ENCODE peak calls at places on chromosomes 1 and 21, in nine cellular contexts. B, E, S, M, U, C, A, Y and D are unnamed samples.

GRCh38 chr1:88983791-88984552 is 8.5 kb downstream of the KYAT3 start:
- DNase-seq in B (no peak), E (no peak), S (no peak), M (peak; percentile 65), U (peak; percentile 73), C (no peak), A (peak; percentile 41), Y (no peak), D (no peak)

GRCh38 chr1:203402609-203403337 is 51.9 kb upstream of the FMOD start:
- DNase-seq in B (no peak), E (no peak), S (no peak), M (peak; percentile 66), U (peak; percentile 96), C (peak; percentile 63), A (no peak), Y (no peak), D (no peak)

GRCh38 chr1:59443355-59443754 is 146.5 kb downstream of the FGGY start:
- DNase-seq in B (no peak), E (no peak), S (no peak), M (no peak), U (no peak), C (no peak), A (no peak), Y (no peak), D (no peak)

GRCh38 chr1:10211805-10212405 is 1.5 kb downstream of the KIF1B start:
- DNase-seq in B (no peak), E (no peak), S (no peak), M (no peak), U (no peak), C (no peak), A (no peak), Y (no peak), D (no peak)

GRCh38 chr1:117366281-117366981 is 818 bp upstream of the MAN1A2 start:
- DNase-seq in B (peak; percentile 86), E (peak; percentile 92), S (peak; percentile 84), M (peak; percentile 79), U (peak; percentile 59), C (no peak), A (peak; percentile 65), Y (peak; percentile 85), D (peak; percentile 92)

GRCh38 chr1:202159534-202160371 is 649 bp downstream of the PTPN7 start:
- DNase-seq in B (no peak), E (no peak), S (no peak), M (no peak), U (no peak), C (no peak), A (no peak), Y (no peak), D (peak; percentile 44)

GRCh38 chr21:17636711-17637110 is 24.0 kb upstream of the BTG3 start:
- DNase-seq in B (no peak), E (no peak), S (no peak), M (no peak), U (peak; percentile 39), C (no peak), A (no peak), Y (no peak), D (no peak)

GRCh38 chr1:83746234-83746633 is 252.7 kb downstream of the TTLL7 start:
- DNase-seq in B (no peak), E (no peak), S (no peak), M (no peak), U (no peak), C (no peak), A (no peak), Y (no peak), D (no peak)

GRCh38 chr1:12405325-12406217 is 175.7 kb downstream of the VPS13D start:
- DNase-seq in B (no peak), E (peak; percentile 33), S (no peak), M (peak; percentile 93), U (peak; percentile 54), C (no peak), A (no peak), Y (no peak), D (no peak)

GRCh38 chr1:116902027-116902426 is 7.7 kb upstream of the PTGFRN start:
- DNase-seq in B (no peak), E (no peak), S (no peak), M (no peak), U (no peak), C (no peak), A (no peak), Y (no peak), D (no peak)

GRCh38 chr1:100626397-100626796 is 88.5 kb downstream of the GPR88 start:
- DNase-seq in B (no peak), E (no peak), S (no peak), M (peak; percentile 91), U (peak; percentile 47), C (no peak), A (no peak), Y (no peak), D (no peak)

GRCh38 chr1:119108993-119109392 is 31.5 kb downstream of the WARS2 start:
- DNase-seq in B (no peak), E (no peak), S (no peak), M (no peak), U (peak; percentile 82), C (peak; percentile 19), A (no peak), Y (no peak), D (no peak)

GRCh38 chr1:12518956-12519707 is 98.9 kb downstream of the DHRS3 start:
- DNase-seq in B (peak; percentile 68), E (no peak), S (peak; percentile 54), M (peak; percentile 49), U (peak; percentile 85), C (no peak), A (no peak), Y (no peak), D (no peak)

GRCh38 chr1:91575909-91576519 is 75.4 kb downstream of the CDC7 start:
- DNase-seq in B (no peak), E (no peak), S (no peak), M (peak; percentile 29), U (no peak), C (no peak), A (no peak), Y (no peak), D (no peak)

GRCh38 chr1:4489486-4489885 is 164.9 kb upstream of the AJAP1 start:
- DNase-seq in B (no peak), E (no peak), S (no peak), M (no peak), U (no peak), C (no peak), A (no peak), Y (no peak), D (no peak)

GRCh38 chr1:163824490-163824889 is 502.7 kb downstream of the NUF2 start:
- DNase-seq in B (no peak), E (no peak), S (no peak), M (no peak), U (no peak), C (no peak), A (no peak), Y (no peak), D (no peak)

GRCh38 chr1:154430903-154431302 is 25.8 kb downstream of the IL6R start:
- DNase-seq in B (no peak), E (no peak), S (no peak), M (no peak), U (peak; percentile 27), C (no peak), A (no peak), Y (no peak), D (no peak)

DNA sequence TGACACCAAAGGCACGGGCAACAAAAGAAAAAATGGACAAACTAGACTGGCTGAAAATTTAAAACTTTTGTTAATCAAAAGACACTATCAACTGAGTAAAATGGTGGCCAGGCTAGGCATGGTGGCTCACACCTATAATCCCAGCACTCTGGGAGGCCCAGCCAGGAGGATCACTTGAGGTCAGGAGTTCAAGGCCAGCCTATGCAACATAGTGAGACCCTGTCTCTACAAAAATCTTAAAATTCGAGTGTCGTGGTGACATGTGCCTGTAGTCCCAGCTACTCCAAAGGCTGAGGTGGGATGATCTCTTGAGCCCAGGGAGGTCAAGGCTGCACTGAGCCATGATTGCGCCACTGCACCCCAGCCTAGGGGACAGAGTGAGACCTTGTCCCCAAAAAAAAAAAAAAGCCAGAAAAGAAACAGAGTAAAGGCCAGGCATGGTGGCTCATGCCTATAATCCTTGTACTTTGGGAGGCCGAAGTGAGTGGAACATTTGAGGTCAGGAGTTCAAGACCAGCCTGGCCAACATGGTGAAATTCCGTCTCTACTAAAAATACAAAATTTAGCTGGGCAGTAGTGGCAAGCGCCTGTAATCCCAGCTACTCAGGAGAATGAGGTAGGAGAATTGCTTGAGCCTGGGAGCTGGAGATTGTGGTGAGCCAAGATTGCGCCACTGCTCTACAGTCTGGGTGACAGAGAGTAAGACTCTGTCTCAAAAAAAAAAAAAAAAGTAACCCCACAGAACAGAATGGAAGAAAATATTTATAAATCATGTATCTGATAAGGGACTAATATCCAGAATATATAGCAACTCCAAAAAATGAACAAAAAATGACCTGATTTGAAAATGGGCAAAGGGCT is 8.0 kb downstream of the TUT4 start:
- DNase-seq in B (no peak), E (no peak), S (no peak), M (no peak), U (no peak), C (no peak), A (no peak), Y (no peak), D (no peak)
- TF ChIP-seq CTCF in B (no peak), E (no peak), S (no peak), M (no peak), U (no peak), C (no peak), A (no peak), Y (no peak), D (no peak)

GRCh38 chr1:53787655-53788054 is 48.7 kb upstream of the GLIS1 start:
- DNase-seq in B (no peak), E (no peak), S (no peak), M (no peak), U (no peak), C (no peak), A (no peak), Y (no peak), D (no peak)
- TF ChIP-seq CTCF in B (no peak), E (no peak), S (no peak), M (no peak), U (no peak), C (no peak), A (no peak), Y (no peak), D (no peak)

DNA sequence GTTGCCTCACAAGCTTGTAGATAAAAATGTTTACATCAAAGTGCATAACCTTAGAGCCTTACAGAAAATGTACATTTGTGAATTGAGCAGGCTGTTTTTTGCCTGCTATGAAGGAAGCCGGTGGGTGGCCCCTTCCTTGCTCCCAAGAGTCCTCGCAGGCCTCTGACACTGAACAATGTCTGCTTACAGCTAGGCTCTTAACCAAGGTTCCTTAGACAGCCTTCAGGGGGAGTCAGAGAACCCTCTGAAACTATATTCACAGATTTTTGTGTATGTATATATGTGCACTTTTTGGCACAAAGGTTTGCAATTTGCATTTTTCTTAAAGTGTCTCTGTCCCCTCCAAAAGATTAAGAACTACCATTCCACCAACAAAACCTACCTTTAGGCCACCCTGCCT is 282.6 kb downstream of the BARHL2 start:
- DNase-seq in B (no peak), E (no peak), S (no peak), M (peak; percentile 2), U (no peak), C (no peak), A (no peak), Y (no peak), D (no peak)
- TF ChIP-seq CTCF in B (no peak), E (no peak), S (no peak), M (peak; percentile 29), U (no peak), C (no peak), A (no peak), Y (peak; percentile 48), D (no peak)

DNA sequence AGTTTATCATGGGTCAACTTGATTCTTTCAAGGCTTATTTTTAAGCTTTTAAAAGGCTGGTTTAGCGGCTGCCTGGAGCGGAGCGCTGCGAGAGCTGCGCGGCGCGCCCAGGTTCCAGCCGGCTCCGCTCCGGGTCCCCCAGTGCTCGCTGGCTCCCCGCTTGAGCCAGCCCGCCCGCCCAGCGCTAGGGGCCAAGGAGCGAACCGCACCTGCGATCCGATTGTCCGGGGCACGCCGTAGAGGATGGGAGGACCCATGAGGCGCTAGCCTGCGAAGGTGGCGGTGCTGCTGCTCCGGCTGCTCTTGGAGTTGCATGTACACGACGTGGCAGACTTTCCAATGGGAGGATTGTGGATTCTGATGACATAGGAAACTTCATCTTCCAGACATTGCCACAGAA is 9.9 kb upstream of the CFHR4 start:
- DNase-seq in B (no peak), E (no peak), S (no peak), M (no peak), U (peak; percentile 6), C (no peak), A (no peak), Y (peak; percentile 48), D (no peak)
- TF ChIP-seq CTCF in B (no peak), E (no peak), S (no peak), M (no peak), U (no peak), C (no peak), A (no peak), Y (no peak), D (no peak)